ENCODE peak calls at places on chromosomes 13 and 19, in ten cellular contexts. G is tibial nerve, X is body of pancreas, I is ovary, A is HCT116, W is stomach, Q is right lobe of liver, Z is adrenal gland, P is heart left ventricle, S is A549. H is an unnamed sample.

GRCh38 chr19:3665681-3666544 is 34.4 kb downstream of the PIP5K1C start:
- DNase-seq in S (peak; percentile 57), Q (peak; percentile 77), W (peak; percentile 69), A (no peak), X (peak; percentile 58), G (peak; percentile 42), P (peak; percentile 69), I (peak; percentile 77), Z (peak; percentile 74), H (no peak)

GRCh38 chr19:4870025-4870700 is 2.7 kb upstream of the PLIN3 start:
- DNase-seq in X (peak; percentile 56), P (no peak), G (no peak), Z (peak; percentile 88), A (peak; percentile 95), Q (no peak), S (peak; percentile 69), I (peak; percentile 75), W (peak; percentile 42), H (no peak)

GRCh38 chr13:95956589-95957148 is 96.5 kb downstream of the UGGT2 start:
- DNase-seq in P (no peak), A (no peak), W (no peak), Z (no peak), S (no peak), Q (no peak), I (no peak), G (no peak), X (no peak), H (no peak)

GRCh38 chr19:44401108-44401786 is at the start of gene ZNF285:
- DNase-seq in G (peak; percentile 67), S (peak; percentile 99), A (no peak), Q (peak; percentile 93), I (peak; percentile 91), P (peak; percentile 95), W (peak; percentile 84), Z (peak; percentile 96), X (peak; percentile 87), H (no peak)

GRCh38 chr19:3058009-3058820 is 4.1 kb downstream of the TLE5 start:
- DNase-seq in Z (peak; percentile 92), S (no peak), W (no peak), I (no peak), G (no peak), P (no peak), X (no peak), A (no peak), Q (no peak), H (no peak)

GRCh38 chr13:93472296-93472695 is 245.7 kb downstream of the GPC6 start:
- DNase-seq in I (no peak), S (no peak), Z (no peak), X (no peak), P (no peak), G (no peak), W (no peak), Q (no peak), A (no peak), H (no peak)

GRCh38 chr13:22082030-22082429 is 411.2 kb downstream of the FGF9 start:
- DNase-seq in Q (no peak), X (no peak), W (no peak), Z (no peak), A (no peak), I (no peak), P (no peak), G (no peak), S (no peak), H (no peak)

GRCh38 chr19:48922548-48923490 is 10.7 kb upstream of the DHDH start:
- DNase-seq in P (no peak), Z (no peak), Q (no peak), X (no peak), W (no peak), A (no peak), S (no peak), I (no peak), G (no peak), H (no peak)

GRCh38 chr13:20272571-20273171 is 40.6 kb upstream of the GJB6 start:
- DNase-seq in G (no peak), A (no peak), Z (no peak), P (no peak), I (no peak), W (no peak), Q (no peak), S (no peak), X (no peak), H (no peak)

GRCh38 chr13:20272104-20272503 is 40.0 kb upstream of the GJB6 start:
- DNase-seq in G (no peak), P (no peak), W (no peak), A (no peak), Z (no peak), S (no peak), I (no peak), X (no peak), Q (no peak), H (no peak)

GRCh38 chr13:20274466-20274865 is 42.3 kb upstream of the GJB6 start:
- DNase-seq in W (no peak), S (no peak), Q (no peak), P (no peak), X (no peak), Z (no peak), G (no peak), I (no peak), A (no peak), H (no peak)

GRCh38 chr13:20270163-20270865 is 38.2 kb upstream of the GJB6 start:
- DNase-seq in A (no peak), W (no peak), P (no peak), Z (no peak), G (no peak), Q (no peak), X (no peak), S (no peak), I (no peak), H (no peak)

DNA sequence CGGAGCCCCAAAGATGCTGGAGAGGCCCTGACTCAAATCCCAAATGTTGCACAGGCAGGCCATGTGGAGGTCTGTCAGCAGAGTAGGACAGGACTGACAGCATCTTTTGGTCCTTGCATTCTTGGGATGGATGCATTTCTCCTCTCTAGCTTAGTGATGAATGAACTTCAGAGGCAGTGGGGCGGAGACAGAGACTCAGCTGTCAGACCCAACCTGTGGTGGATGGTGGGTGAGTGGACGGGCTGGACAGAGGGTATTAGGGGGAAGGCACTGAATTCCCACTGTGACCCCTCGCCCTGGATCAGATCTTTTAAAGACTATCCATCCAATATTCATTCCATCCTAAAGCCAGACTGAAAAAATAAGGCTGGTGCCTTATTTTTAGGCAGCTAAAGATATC is 39.3 kb upstream of the GJB6 start:
- DNase-seq in X (no peak), W (no peak), Q (no peak), I (no peak), S (no peak), G (no peak), Z (no peak), P (no peak), A (no peak), H (no peak)
- H3K4me1 ChIP-seq in X (no peaks in the 10 kb centered on the region), W (no peaks in the 10 kb centered on the region), Q (no peaks in the 10 kb centered on the region), I (no peaks in the 10 kb centered on the region), S (no peaks in the 10 kb centered on the region), G (no peaks in the 10 kb centered on the region), Z (no peaks in the 10 kb centered on the region), P (no peaks in the 10 kb centered on the region), A (no peaks in the 10 kb centered on the region), H (no peaks in the 10 kb centered on the region)

DNA sequence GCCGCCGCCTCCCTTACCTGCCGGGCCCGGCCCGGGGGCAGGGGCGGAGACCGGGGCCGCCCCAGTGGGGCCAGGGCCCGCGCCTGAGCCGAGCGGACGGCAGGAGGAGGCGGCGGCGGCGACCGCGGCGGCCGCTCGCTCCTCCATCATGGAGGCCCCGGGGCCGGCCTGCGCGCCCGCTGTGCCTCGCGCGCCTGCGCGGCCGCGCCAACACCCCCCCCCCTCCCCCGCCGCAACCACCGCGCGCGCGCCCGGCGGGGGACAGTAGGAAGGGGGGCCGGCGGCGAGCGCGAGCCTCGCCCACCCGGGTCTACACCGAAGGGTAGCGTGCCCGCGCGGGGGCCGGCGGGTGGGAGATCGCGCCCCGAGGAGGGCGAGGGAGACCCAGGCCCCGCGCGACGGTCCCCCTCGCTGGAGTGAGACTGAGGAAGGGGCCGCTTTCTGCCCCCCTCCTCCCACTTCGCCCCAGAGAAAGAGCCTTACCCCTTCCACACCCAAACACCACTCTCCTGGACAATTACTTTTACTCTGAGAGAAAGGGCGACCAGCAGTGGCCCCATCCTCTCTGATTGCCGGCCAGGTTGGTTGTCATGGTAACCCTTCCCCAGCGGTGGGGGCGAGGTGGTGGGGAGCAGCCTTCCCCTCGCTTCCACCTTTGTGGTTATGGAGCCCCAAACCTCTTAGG is at the start of gene STRN4:
- DNase-seq in G (no peak), Z (no peak), W (peak; percentile 67), S (peak; percentile 94), X (peak; percentile 43), I (peak; percentile 66), A (no peak), P (peak; percentile 61), Q (no peak), H (no peak)
- TF ChIP-seq POLR2A in G (peak; percentile 85), Z (peak; percentile 65), W (no peak), S (peak; percentile 51), X (no peak), I (no peak), A (peak; percentile 41), P (no peak), Q (peak; percentile 61), H (peak; percentile 33)

DNA sequence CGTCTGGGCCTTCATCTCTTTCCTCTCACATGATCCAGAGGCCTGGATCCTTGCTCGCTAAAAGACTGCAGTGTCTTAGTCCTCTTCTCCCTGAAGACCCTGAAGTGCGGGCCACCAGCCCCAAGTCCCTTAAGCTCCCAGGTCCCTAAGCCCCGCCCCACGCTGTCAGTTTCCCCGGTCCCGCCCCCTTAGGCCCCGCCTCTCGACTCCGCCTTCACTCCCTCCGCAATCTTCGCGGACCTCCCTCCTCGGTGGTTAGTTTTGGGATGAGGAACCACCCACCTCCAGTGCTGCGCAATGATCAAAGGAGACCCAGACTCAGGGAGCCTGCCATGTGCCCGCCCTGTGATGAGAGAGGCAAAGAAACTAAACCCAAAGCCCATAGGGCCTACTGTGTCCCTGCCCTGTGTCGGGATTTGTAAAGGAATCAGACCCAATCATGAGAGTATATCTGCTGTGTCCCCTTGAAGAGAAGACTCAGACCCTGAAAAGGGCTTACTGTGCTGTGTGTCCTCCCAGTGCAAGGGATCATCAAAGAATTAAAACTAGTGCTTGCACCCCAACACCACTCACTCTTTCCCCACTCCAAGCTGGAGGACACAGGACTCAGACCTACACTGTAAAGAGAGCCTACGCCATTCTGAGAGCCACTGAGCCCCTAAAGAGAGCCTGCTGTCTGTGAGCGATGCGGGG is 3.0 kb upstream of the COX6B1 start:
- DNase-seq in W (peak; percentile 87), G (peak; percentile 74), X (peak; percentile 84), I (peak; percentile 94), Q (peak; percentile 85), S (peak; percentile 81), Z (peak; percentile 92), A (peak; percentile 56), P (peak; percentile 83), H (no peak)
- H3K4me1 ChIP-seq in W (peaks cover 61% of the 10 kb centered on the region), G (no peaks in the 10 kb centered on the region), X (peaks cover 35% of the 10 kb centered on the region), I (peaks cover 10% of the 10 kb centered on the region), Q (no peaks in the 10 kb centered on the region), S (peaks cover 25% of the 10 kb centered on the region), Z (peaks cover 28% of the 10 kb centered on the region), A (peaks cover 14% of the 10 kb centered on the region), P (peaks cover 12% of the 10 kb centered on the region), H (peaks cover 18% of the 10 kb centered on the region)

DNA sequence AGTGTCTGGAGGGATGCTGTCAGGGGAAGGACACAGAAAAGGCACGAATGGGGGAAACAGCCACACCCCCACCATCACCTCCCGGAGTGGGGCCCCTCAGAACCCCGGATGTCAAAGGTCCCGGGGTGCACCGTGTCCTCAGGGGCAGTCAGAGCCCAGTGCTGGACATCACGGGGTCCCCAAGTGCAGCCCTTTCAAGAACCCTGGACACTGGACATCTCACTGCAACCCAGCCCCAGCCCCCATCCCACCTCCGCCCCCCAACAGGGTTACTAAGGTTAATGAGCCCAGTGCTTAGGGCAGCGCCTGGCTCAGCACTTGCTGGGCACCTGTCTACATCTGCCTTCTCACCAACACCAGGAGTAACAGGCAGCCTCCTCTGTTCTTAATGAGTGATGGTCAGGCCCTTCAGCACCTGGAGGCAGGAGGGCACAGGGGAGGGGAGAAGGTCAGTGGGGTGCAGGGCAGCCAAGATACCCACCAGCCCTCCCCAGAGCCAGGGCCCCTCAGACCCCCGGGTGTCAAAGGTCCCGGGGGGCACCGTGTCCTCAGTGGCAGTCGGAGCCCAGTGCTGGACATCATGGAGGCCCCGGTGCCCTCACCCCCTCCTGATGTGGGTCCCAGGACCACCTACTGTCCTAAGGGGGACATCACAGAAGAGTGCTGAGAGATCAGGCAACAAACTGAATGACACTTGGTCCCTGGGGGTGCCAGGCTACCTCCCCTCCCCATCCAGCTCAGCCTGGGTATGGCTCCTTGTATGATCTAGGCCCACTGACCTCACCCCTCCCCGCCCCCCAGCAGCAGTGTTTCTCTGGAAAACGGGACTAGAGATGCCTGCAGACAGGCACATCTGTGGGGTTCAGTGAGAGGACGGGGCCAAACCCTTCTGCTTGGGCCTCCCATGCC is 9.0 kb downstream of the ACP4 start:
- DNase-seq in S (no peak), A (no peak), G (no peak), I (no peak), X (no peak), W (no peak), Z (no peak), Q (no peak), P (no peak), H (no peak)
- TF ChIP-seq POLR2A in S (no peak), A (no peak), G (no peak), I (no peak), X (no peak), W (no peak), Z (no peak), Q (no peak), P (no peak), H (no peak)